ENCODE peak calls at places on chromosomes 7 and 10, in six cellular contexts. E is GM23248, A is HCT116, P is PC-3, B is OCI-LY7, F is neural progenitor cell. C is an unnamed sample.

GRCh38 chr7:107122483-107122882 is 46.3 kb upstream of the HBP1 start:
- DNase-seq in E (peak), A (no peak), P (no peak), B (no peak), F (no peak), C (peak)

GRCh38 chr7:142060936-142061335 is 50.6 kb upstream of the MGAM2 start:
- DNase-seq in E (no peak), A (no peak), P (no peak), B (no peak), F (no peak), C (no peak)

GRCh38 chr7:105578496-105578895 is 2.8 kb downstream of the EFCAB10 start:
- DNase-seq in E (peak), A (no peak), P (no peak), B (no peak), F (no peak), C (no peak)

GRCh38 chr10:37812290-37812689 is 45.1 kb downstream of the ZNF248 start:
- DNase-seq in E (no peak), A (no peak), P (no peak), B (no peak), F (no peak), C (no peak)

GRCh38 chr10:1625079-1625478 is 112.2 kb downstream of the ADARB2 start:
- DNase-seq in E (no peak), A (no peak), P (no peak), B (no peak), F (no peak), C (no peak)

GRCh38 chr10:99676435-99676834 is 17.1 kb downstream of the ENTPD7 start:
- DNase-seq in E (peak), A (no peak), P (no peak), B (no peak), F (no peak), C (no peak)

GRCh38 chr7:151888716-151889115 is 11.8 kb upstream of the PRKAG2 start:
- DNase-seq in E (no peak), A (no peak), P (no peak), B (no peak), F (no peak), C (no peak)

GRCh38 chr10:63487990-63488389 is 22.2 kb upstream of the JMJD1C start:
- DNase-seq in E (no peak), A (no peak), P (no peak), B (no peak), F (no peak), C (no peak)

GRCh38 chr10:1215862-1216575 is 159.8 kb downstream of the WDR37 start:
- DNase-seq in E (no peak), A (no peak), P (no peak), B (no peak), F (no peak), C (no peak)

GRCh38 chr10:116430288-116430687 is 2.6 kb downstream of the PNLIPRP3 start:
- DNase-seq in E (no peak), A (no peak), P (no peak), B (no peak), F (no peak), C (no peak)

GRCh38 chr7:17593854-17594419 is 295.5 kb downstream of the AHR start:
- DNase-seq in E (peak), A (no peak), P (no peak), B (no peak), F (no peak), C (no peak)

GRCh38 chr10:75099952-75100763 is 11.3 kb upstream of the SAMD8 start:
- DNase-seq in E (peak), A (peak), P (peak), B (peak), F (peak), C (peak)

GRCh38 chr7:68314208-68314607 is 1284.1 kb upstream of the AUTS2 start:
- DNase-seq in E (no peak), A (no peak), P (no peak), B (no peak), F (no peak), C (no peak)

GRCh38 chr10:132698761-132699391 is 87.1 kb downstream of the NKX6-2 start:
- DNase-seq in E (no peak), A (no peak), P (no peak), B (no peak), F (no peak), C (no peak)

GRCh38 chr10:70088299-70088698 is 35.7 kb downstream of the MACROH2A2 start:
- DNase-seq in E (no peak), A (no peak), P (no peak), B (no peak), F (no peak), C (no peak)

GRCh38 chr7:50782376-50783208 is at the start of gene GRB10:
- DNase-seq in E (peak), A (no peak), P (peak), B (no peak), F (peak), C (peak)

GRCh38 chr10:102261196-102261595 is 15.9 kb downstream of the GBF1 start:
- DNase-seq in E (no peak), A (no peak), P (no peak), B (no peak), F (no peak), C (no peak)

GRCh38 chr7:47299496-47299895 is 282.4 kb downstream of the TNS3 start:
- DNase-seq in E (no peak), A (no peak), P (no peak), B (no peak), F (no peak), C (no peak)

GRCh38 chr10:121216721-121217181 is 365.6 kb downstream of the WDR11 start:
- DNase-seq in E (peak), A (no peak), P (no peak), B (no peak), F (no peak), C (no peak)

GRCh38 chr7:25348066-25348595 is 119.8 kb upstream of the NPVF start:
- DNase-seq in E (no peak), A (no peak), P (no peak), B (no peak), F (no peak), C (no peak)

GRCh38 chr7:133512560-133512959 is 259.7 kb downstream of the EXOC4 start:
- DNase-seq in E (no peak), A (no peak), P (peak), B (no peak), F (no peak), C (no peak)

GRCh38 chr10:103593022-103593570 is 99.6 kb downstream of the NEURL1 start:
- DNase-seq in E (no peak), A (no peak), P (no peak), B (no peak), F (no peak), C (no peak)

GRCh38 chr7:23072043-23072442 is 33.5 kb upstream of the KLHL7 start:
- DNase-seq in E (peak), A (no peak), P (peak), B (peak), F (no peak), C (no peak)

GRCh38 chr7:111168182-111168581 is 77.3 kb downstream of the LRRN3 start:
- DNase-seq in E (peak), A (no peak), P (no peak), B (no peak), F (no peak), C (peak)

GRCh38 chr10:122062831-122063674 is 74.1 kb downstream of the TACC2 start:
- DNase-seq in E (peak), A (peak), P (peak), B (no peak), F (peak), C (peak)

GRCh38 chr7:35584990-35585389 is 109.9 kb downstream of the HERPUD2 start:
- DNase-seq in E (no peak), A (no peak), P (no peak), B (no peak), F (no peak), C (peak)

GRCh38 chr7:75054744-75055527 is 18.7 kb downstream of the RCC1L start:
- DNase-seq in E (peak), A (no peak), P (peak), B (no peak), F (no peak), C (no peak)

GRCh38 chr10:75446508-75446907 is 15.1 kb downstream of the LRMDA start:
- DNase-seq in E (no peak), A (no peak), P (no peak), B (no peak), F (no peak), C (no peak)

GRCh38 chr10:74824184-74825032 is 2.0 kb upstream of the KAT6B start:
- DNase-seq in E (peak), A (no peak), P (no peak), B (peak), F (peak), C (peak)

GRCh38 chr10:26199841-26200240 is 16.7 kb upstream of the GAD2 start:
- DNase-seq in E (no peak), A (no peak), P (no peak), B (no peak), F (no peak), C (no peak)

GRCh38 chr7:30922596-30922995 is 10.9 kb downstream of the AQP1 start:
- DNase-seq in E (no peak), A (no peak), P (no peak), B (no peak), F (no peak), C (no peak)

GRCh38 chr7:98286093-98286525 is 4.6 kb downstream of the BRI3 start:
- DNase-seq in E (peak), A (peak), P (peak), B (no peak), F (no peak), C (peak)

GRCh38 chr7:123148813-123149212 is 51.0 kb downstream of the SLC13A1 start:
- DNase-seq in E (no peak), A (no peak), P (peak), B (no peak), F (no peak), C (no peak)

GRCh38 chr7:39560398-39560797 is 5.8 kb upstream of the YAE1 start:
- DNase-seq in E (peak), A (no peak), P (peak), B (no peak), F (no peak), C (no peak)

GRCh38 chr7:53811555-53812079 is 730.6 kb upstream of the VSTM2A start:
- DNase-seq in E (no peak), A (no peak), P (peak), B (no peak), F (no peak), C (no peak)

GRCh38 chr10:80461208-80462183 is 7.4 kb downstream of the TSPAN14 start:
- DNase-seq in E (peak), A (no peak), P (no peak), B (no peak), F (no peak), C (no peak)

GRCh38 chr7:147509052-147509480 is 1081.5 kb upstream of the C7orf33 start:
- DNase-seq in E (peak), A (no peak), P (peak), B (no peak), F (no peak), C (no peak)

GRCh38 chr7:144459635-144460034 is 56.1 kb upstream of the NOBOX start:
- DNase-seq in E (no peak), A (no peak), P (no peak), B (no peak), F (no peak), C (no peak)

DNA sequence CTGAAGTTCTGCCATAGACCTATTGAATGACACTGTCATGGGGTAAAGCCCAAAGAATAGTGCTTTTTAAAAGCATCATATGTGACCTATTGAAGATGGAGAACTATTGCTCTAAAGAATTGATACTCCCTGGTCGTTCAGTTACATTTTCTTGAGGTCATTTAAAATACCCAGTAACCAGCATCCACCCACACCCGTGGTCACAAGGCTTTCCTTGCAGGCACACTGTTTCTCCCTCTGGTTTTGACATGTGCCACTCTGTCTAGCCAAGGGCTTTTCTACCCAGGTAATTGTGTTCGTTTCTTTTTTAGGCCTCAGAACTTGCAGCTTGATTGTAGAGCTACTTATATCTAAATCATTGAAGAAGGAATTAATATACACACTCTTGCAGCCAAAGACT is 68.3 kb upstream of the LYZL2 start:
- DNase-seq in E (no peak), A (no peak), P (no peak), B (no peak), F (no peak), C (no peak)
- TF ChIP-seq EZH2phosphoT487 in E (no peak), A (no peak), P (no peak), B (no peak), F (no peak), C (no peak)

GRCh38 chr7:128947854-128948253 is 10.1 kb downstream of the IRF5 start:
- DNase-seq in E (peak), A (no peak), P (peak), B (no peak), F (no peak), C (no peak)

GRCh38 chr7:128941946-128942526 is 4.3 kb downstream of the IRF5 start:
- DNase-seq in E (no peak), A (no peak), P (no peak), B (no peak), F (no peak), C (no peak)

GRCh38 chr7:128946936-128947830 is 9.5 kb downstream of the IRF5 start:
- DNase-seq in E (no peak), A (no peak), P (no peak), B (no peak), F (no peak), C (no peak)

GRCh38 chr7:128945668-128946366 is 8.1 kb downstream of the IRF5 start:
- DNase-seq in E (no peak), A (no peak), P (no peak), B (no peak), F (no peak), C (no peak)

GRCh38 chr7:128944487-128945236 is 6.9 kb downstream of the IRF5 start:
- DNase-seq in E (no peak), A (no peak), P (no peak), B (no peak), F (no peak), C (no peak)
- TF ChIP-seq EZH2phosphoT487 in E (no peak), A (no peak), P (no peak), B (no peak), F (no peak), C (no peak)

GRCh38 chr10:5776150-5776880 is 36.9 kb downstream of the GDI2 start:
- DNase-seq in E (peak), A (no peak), P (no peak), B (no peak), F (peak), C (no peak)
- TF ChIP-seq EZH2phosphoT487 in E (no peak), A (no peak), P (no peak), B (no peak), F (no peak), C (no peak)

DNA sequence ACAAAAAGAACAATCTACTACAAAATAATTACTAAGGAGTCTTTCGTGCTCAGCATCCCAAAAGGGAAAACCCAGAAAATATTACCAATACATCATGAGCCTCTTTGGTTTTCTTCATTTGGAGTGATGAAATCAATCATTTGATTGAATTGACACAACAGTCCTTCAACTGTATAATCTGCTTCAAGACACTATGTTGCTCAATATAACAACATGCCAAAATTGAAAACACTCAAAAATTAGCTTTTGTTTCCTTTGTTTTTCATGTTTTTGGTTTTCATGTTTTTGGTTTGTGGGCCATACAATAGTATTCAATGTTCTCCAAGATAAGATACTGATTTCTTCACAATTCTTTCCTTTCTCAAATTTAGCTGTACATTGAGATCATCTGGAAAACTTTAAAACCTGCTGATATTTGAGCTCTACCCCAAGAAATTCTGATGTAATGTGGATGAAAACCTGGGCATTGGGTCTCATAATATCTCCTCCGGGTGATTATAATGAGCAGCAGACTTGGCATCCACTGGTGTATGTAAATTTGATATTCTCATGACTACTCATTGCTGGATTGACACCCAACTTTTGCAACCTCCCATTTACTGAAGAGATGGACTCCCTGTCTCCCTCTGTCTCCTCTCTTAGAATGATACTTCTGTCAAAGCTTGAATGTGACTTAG is 4.6 kb downstream of the SOSTDC1 start:
- DNase-seq in E (no peak), A (no peak), P (no peak), B (no peak), F (no peak), C (no peak)
- TF ChIP-seq EZH2phosphoT487 in E (no peak), A (no peak), P (no peak), B (no peak), F (no peak), C (no peak)

GRCh38 chr10:78543749-78544446 is 510.2 kb downstream of the RPS24 start:
- DNase-seq in E (peak), A (no peak), P (no peak), B (no peak), F (peak), C (peak)
- TF ChIP-seq EZH2phosphoT487 in E (no peak), A (no peak), P (no peak), B (no peak), F (no peak), C (no peak)

GRCh38 chr10:82643076-82643475 is 768.1 kb downstream of the NRG3 start:
- DNase-seq in E (no peak), A (no peak), P (no peak), B (no peak), F (no peak), C (no peak)

DNA sequence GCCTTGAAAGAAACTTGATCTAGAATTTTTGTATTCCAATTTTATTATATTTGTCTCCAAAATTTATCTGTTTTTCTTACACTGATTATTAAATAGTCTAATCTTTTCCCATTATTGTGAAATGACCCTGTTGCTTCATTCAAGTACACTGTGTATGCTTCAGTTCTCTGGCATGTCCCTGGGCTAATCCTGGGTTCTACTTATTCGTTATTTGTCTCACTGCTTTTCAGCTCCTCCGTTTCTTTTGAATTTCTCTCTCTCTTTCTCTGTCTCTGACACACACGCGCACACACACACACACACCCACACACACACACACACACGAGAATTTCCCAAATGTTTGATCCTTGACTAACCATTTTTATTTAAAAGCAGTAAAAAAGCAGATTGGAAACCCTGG is 768.6 kb downstream of the NRG3 start:
- DNase-seq in E (no peak), A (no peak), P (no peak), B (no peak), F (no peak), C (peak)
- TF ChIP-seq EZH2phosphoT487 in E (no peak), A (no peak), P (no peak), B (no peak), F (no peak), C (no peak)

GRCh38 chr10:24255115-24255895 is 46.4 kb downstream of the KIAA1217 start:
- DNase-seq in E (peak), A (no peak), P (peak), B (no peak), F (peak), C (peak)
- TF ChIP-seq EZH2phosphoT487 in E (no peak), A (no peak), P (no peak), B (no peak), F (no peak), C (no peak)

GRCh38 chr7:101563933-101564777 is 64.9 kb downstream of the MYL10 start:
- DNase-seq in E (no peak), A (no peak), P (no peak), B (no peak), F (no peak), C (no peak)
- TF ChIP-seq EZH2phosphoT487 in E (no peak), A (no peak), P (no peak), B (no peak), F (no peak), C (no peak)

DNA sequence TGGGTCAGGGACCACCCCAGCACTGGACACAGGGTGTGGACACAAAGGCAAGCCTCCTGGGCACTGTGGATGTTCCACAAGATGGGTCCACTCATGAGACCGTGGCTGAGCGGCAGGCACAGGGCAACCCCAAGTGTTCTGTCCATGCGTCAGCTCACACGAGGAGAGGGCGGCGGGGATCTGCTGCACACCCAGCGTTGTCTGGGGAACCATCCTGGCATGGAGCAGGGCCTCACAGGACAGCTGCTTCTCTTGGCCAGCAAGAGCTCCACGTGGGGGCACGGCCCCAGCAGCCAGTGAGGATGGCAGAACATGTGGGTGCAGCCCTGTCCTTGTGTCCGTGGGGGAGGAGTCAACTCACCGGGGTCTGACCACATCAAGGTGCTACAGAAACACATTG is 195.4 kb downstream of the PTPRN2 start:
- DNase-seq in E (no peak), A (no peak), P (no peak), B (no peak), F (no peak), C (no peak)
- TF ChIP-seq EZH2phosphoT487 in E (no peak), A (no peak), P (no peak), B (no peak), F (no peak), C (no peak)